ENCODE peak calls at places on chromosomes 6 and 20, in ten cellular contexts. One of them, this sample, is unnamed.

GRCh38 chr20:2509794-2510193 is 1.1 kb upstream of the ZNF343 start:
- DNase-seq in A549: no peak
- DNase-seq in NCI-H1105 treated with DMSO at 0.1 percent for 48 hours: no peak
- DNase-seq in activated CD4-positive, alpha-beta T cell treated with anti-CD3 and anti-CD28 coated beads for 1 hour: no peak
- DNase-seq in fibroblast of pulmonary artery: no peak
- DNase-seq in Panc1: no peak
- DNase-seq in activated T-helper 1 cell treated with anti-CD3 and anti-CD28 coated beads, Interleukin-12 subunit alpha, Interleukin-12 subunit beta, Interleukin-2, Interleukin-4 antibody, amounts not matched to agents 30 ng/mL and 10 ng/mL and 1 ng/mL, durations not matched to agents 14 hours and 24 hours and 36 hours: no peak
- DNase-seq in T-helper 9 cell: no peak
- DNase-seq in stimulated activated CD4-positive, alpha-beta T cell treated with anti-CD3 and anti-CD28 coated beads, Interleukin-1b, Interleukin-23, amount 100 ng/mL, for 1 hour: no peak
- DNase-seq in ACHN: no peak
- DNase-seq in this sample: no peak

GRCh38 chr20:36311141-36311853 is 5.2 kb downstream of the DLGAP4 start:
- DNase-seq in NCI-H1105 treated with DMSO at 0.1 percent for 48 hours: no peak
- DNase-seq in ACHN: no peak
- DNase-seq in fibroblast of pulmonary artery: peak; percentile 9
- DNase-seq in stimulated activated CD4-positive, alpha-beta T cell treated with anti-CD3 and anti-CD28 coated beads, Interleukin-1b, Interleukin-23, amount 100 ng/mL, for 1 hour: no peak
- DNase-seq in activated T-helper 1 cell treated with anti-CD3 and anti-CD28 coated beads, Interleukin-12 subunit alpha, Interleukin-12 subunit beta, Interleukin-2, Interleukin-4 antibody, amounts not matched to agents 30 ng/mL and 10 ng/mL and 1 ng/mL, durations not matched to agents 14 hours and 24 hours and 36 hours: no peak
- DNase-seq in Panc1: no peak
- DNase-seq in T-helper 9 cell: no peak
- DNase-seq in activated CD4-positive, alpha-beta T cell treated with anti-CD3 and anti-CD28 coated beads for 1 hour: no peak
- DNase-seq in A549: no peak
- DNase-seq in this sample: no peak

GRCh38 chr6:41100871-41101287 is 28.1 kb downstream of the NFYA start:
- DNase-seq in NCI-H1105 treated with DMSO at 0.1 percent for 48 hours: no peak
- DNase-seq in T-helper 9 cell: no peak
- DNase-seq in fibroblast of pulmonary artery: no peak
- DNase-seq in ACHN: no peak
- DNase-seq in stimulated activated CD4-positive, alpha-beta T cell treated with anti-CD3 and anti-CD28 coated beads, Interleukin-1b, Interleukin-23, amount 100 ng/mL, for 1 hour: no peak
- DNase-seq in A549: no peak
- DNase-seq in activated T-helper 1 cell treated with anti-CD3 and anti-CD28 coated beads, Interleukin-12 subunit alpha, Interleukin-12 subunit beta, Interleukin-2, Interleukin-4 antibody, amounts not matched to agents 30 ng/mL and 10 ng/mL and 1 ng/mL, durations not matched to agents 14 hours and 24 hours and 36 hours: no peak
- DNase-seq in Panc1: no peak
- DNase-seq in activated CD4-positive, alpha-beta T cell treated with anti-CD3 and anti-CD28 coated beads for 1 hour: no peak
- DNase-seq in this sample: no peak

GRCh38 chr6:166025149-166025898 is 142.3 kb downstream of the TBXT start:
- DNase-seq in stimulated activated CD4-positive, alpha-beta T cell treated with anti-CD3 and anti-CD28 coated beads, Interleukin-1b, Interleukin-23, amount 100 ng/mL, for 1 hour: no peak
- DNase-seq in ACHN: peak; percentile 70
- DNase-seq in fibroblast of pulmonary artery: peak; percentile 83
- DNase-seq in activated T-helper 1 cell treated with anti-CD3 and anti-CD28 coated beads, Interleukin-12 subunit alpha, Interleukin-12 subunit beta, Interleukin-2, Interleukin-4 antibody, amounts not matched to agents 30 ng/mL and 10 ng/mL and 1 ng/mL, durations not matched to agents 14 hours and 24 hours and 36 hours: no peak
- DNase-seq in A549: no peak
- DNase-seq in Panc1: no peak
- DNase-seq in NCI-H1105 treated with DMSO at 0.1 percent for 48 hours: peak; percentile 80
- DNase-seq in T-helper 9 cell: no peak
- DNase-seq in activated CD4-positive, alpha-beta T cell treated with anti-CD3 and anti-CD28 coated beads for 1 hour: no peak
- DNase-seq in this sample: no peak

GRCh38 chr6:168090706-168091105 is 11.7 kb upstream of the FRMD1 start:
- DNase-seq in stimulated activated CD4-positive, alpha-beta T cell treated with anti-CD3 and anti-CD28 coated beads, Interleukin-1b, Interleukin-23, amount 100 ng/mL, for 1 hour: no peak
- DNase-seq in fibroblast of pulmonary artery: no peak
- DNase-seq in activated T-helper 1 cell treated with anti-CD3 and anti-CD28 coated beads, Interleukin-12 subunit alpha, Interleukin-12 subunit beta, Interleukin-2, Interleukin-4 antibody, amounts not matched to agents 30 ng/mL and 10 ng/mL and 1 ng/mL, durations not matched to agents 14 hours and 24 hours and 36 hours: no peak
- DNase-seq in Panc1: no peak
- DNase-seq in activated CD4-positive, alpha-beta T cell treated with anti-CD3 and anti-CD28 coated beads for 1 hour: no peak
- DNase-seq in NCI-H1105 treated with DMSO at 0.1 percent for 48 hours: no peak
- DNase-seq in A549: no peak
- DNase-seq in T-helper 9 cell: no peak
- DNase-seq in ACHN: no peak
- DNase-seq in this sample: no peak

GRCh38 chr20:22382742-22383141 is 201.6 kb downstream of the FOXA2 start:
- DNase-seq in A549: no peak
- DNase-seq in stimulated activated CD4-positive, alpha-beta T cell treated with anti-CD3 and anti-CD28 coated beads, Interleukin-1b, Interleukin-23, amount 100 ng/mL, for 1 hour: no peak
- DNase-seq in activated CD4-positive, alpha-beta T cell treated with anti-CD3 and anti-CD28 coated beads for 1 hour: no peak
- DNase-seq in activated T-helper 1 cell treated with anti-CD3 and anti-CD28 coated beads, Interleukin-12 subunit alpha, Interleukin-12 subunit beta, Interleukin-2, Interleukin-4 antibody, amounts not matched to agents 30 ng/mL and 10 ng/mL and 1 ng/mL, durations not matched to agents 14 hours and 24 hours and 36 hours: no peak
- DNase-seq in ACHN: no peak
- DNase-seq in T-helper 9 cell: no peak
- DNase-seq in fibroblast of pulmonary artery: peak; percentile 32
- DNase-seq in Panc1: no peak
- DNase-seq in NCI-H1105 treated with DMSO at 0.1 percent for 48 hours: no peak
- DNase-seq in this sample: no peak

GRCh38 chr20:44734938-44735337 is 10.7 kb upstream of the KCNK15 start:
- DNase-seq in A549: peak; percentile 63
- DNase-seq in activated CD4-positive, alpha-beta T cell treated with anti-CD3 and anti-CD28 coated beads for 1 hour: no peak
- DNase-seq in fibroblast of pulmonary artery: peak; percentile 80
- DNase-seq in stimulated activated CD4-positive, alpha-beta T cell treated with anti-CD3 and anti-CD28 coated beads, Interleukin-1b, Interleukin-23, amount 100 ng/mL, for 1 hour: no peak
- DNase-seq in ACHN: peak; percentile 87
- DNase-seq in Panc1: no peak
- DNase-seq in NCI-H1105 treated with DMSO at 0.1 percent for 48 hours: no peak
- DNase-seq in T-helper 9 cell: no peak
- DNase-seq in activated T-helper 1 cell treated with anti-CD3 and anti-CD28 coated beads, Interleukin-12 subunit alpha, Interleukin-12 subunit beta, Interleukin-2, Interleukin-4 antibody, amounts not matched to agents 30 ng/mL and 10 ng/mL and 1 ng/mL, durations not matched to agents 14 hours and 24 hours and 36 hours: no peak
- DNase-seq in this sample: peak; percentile 81

GRCh38 chr20:50558483-50558925 is 48.3 kb downstream of the PTPN1 start:
- DNase-seq in stimulated activated CD4-positive, alpha-beta T cell treated with anti-CD3 and anti-CD28 coated beads, Interleukin-1b, Interleukin-23, amount 100 ng/mL, for 1 hour: no peak
- DNase-seq in NCI-H1105 treated with DMSO at 0.1 percent for 48 hours: no peak
- DNase-seq in ACHN: peak; percentile 89
- DNase-seq in A549: peak; percentile 76
- DNase-seq in activated CD4-positive, alpha-beta T cell treated with anti-CD3 and anti-CD28 coated beads for 1 hour: no peak
- DNase-seq in activated T-helper 1 cell treated with anti-CD3 and anti-CD28 coated beads, Interleukin-12 subunit alpha, Interleukin-12 subunit beta, Interleukin-2, Interleukin-4 antibody, amounts not matched to agents 30 ng/mL and 10 ng/mL and 1 ng/mL, durations not matched to agents 14 hours and 24 hours and 36 hours: no peak
- DNase-seq in T-helper 9 cell: no peak
- DNase-seq in fibroblast of pulmonary artery: peak; percentile 81
- DNase-seq in Panc1: no peak
- DNase-seq in this sample: peak; percentile 98

GRCh38 chr6:84618046-84618752 is 146.2 kb downstream of the TBX18 start:
- DNase-seq in A549: no peak
- DNase-seq in activated CD4-positive, alpha-beta T cell treated with anti-CD3 and anti-CD28 coated beads for 1 hour: no peak
- DNase-seq in stimulated activated CD4-positive, alpha-beta T cell treated with anti-CD3 and anti-CD28 coated beads, Interleukin-1b, Interleukin-23, amount 100 ng/mL, for 1 hour: no peak
- DNase-seq in ACHN: no peak
- DNase-seq in Panc1: no peak
- DNase-seq in NCI-H1105 treated with DMSO at 0.1 percent for 48 hours: no peak
- DNase-seq in T-helper 9 cell: no peak
- DNase-seq in activated T-helper 1 cell treated with anti-CD3 and anti-CD28 coated beads, Interleukin-12 subunit alpha, Interleukin-12 subunit beta, Interleukin-2, Interleukin-4 antibody, amounts not matched to agents 30 ng/mL and 10 ng/mL and 1 ng/mL, durations not matched to agents 14 hours and 24 hours and 36 hours: no peak
- DNase-seq in fibroblast of pulmonary artery: peak; percentile 92
- DNase-seq in this sample: no peak

GRCh38 chr20:25278636-25279361 is 30.9 kb downstream of the PYGB start:
- DNase-seq in NCI-H1105 treated with DMSO at 0.1 percent for 48 hours: no peak
- DNase-seq in activated CD4-positive, alpha-beta T cell treated with anti-CD3 and anti-CD28 coated beads for 1 hour: no peak
- DNase-seq in Panc1: no peak
- DNase-seq in fibroblast of pulmonary artery: no peak
- DNase-seq in A549: no peak
- DNase-seq in activated T-helper 1 cell treated with anti-CD3 and anti-CD28 coated beads, Interleukin-12 subunit alpha, Interleukin-12 subunit beta, Interleukin-2, Interleukin-4 antibody, amounts not matched to agents 30 ng/mL and 10 ng/mL and 1 ng/mL, durations not matched to agents 14 hours and 24 hours and 36 hours: no peak
- DNase-seq in ACHN: no peak
- DNase-seq in T-helper 9 cell: no peak
- DNase-seq in stimulated activated CD4-positive, alpha-beta T cell treated with anti-CD3 and anti-CD28 coated beads, Interleukin-1b, Interleukin-23, amount 100 ng/mL, for 1 hour: no peak
- DNase-seq in this sample: no peak

GRCh38 chr20:48791666-48792071 is 36.1 kb downstream of the PREX1 start:
- DNase-seq in fibroblast of pulmonary artery: peak; percentile 79
- DNase-seq in activated CD4-positive, alpha-beta T cell treated with anti-CD3 and anti-CD28 coated beads for 1 hour: no peak
- DNase-seq in NCI-H1105 treated with DMSO at 0.1 percent for 48 hours: no peak
- DNase-seq in stimulated activated CD4-positive, alpha-beta T cell treated with anti-CD3 and anti-CD28 coated beads, Interleukin-1b, Interleukin-23, amount 100 ng/mL, for 1 hour: no peak
- DNase-seq in A549: no peak
- DNase-seq in ACHN: no peak
- DNase-seq in activated T-helper 1 cell treated with anti-CD3 and anti-CD28 coated beads, Interleukin-12 subunit alpha, Interleukin-12 subunit beta, Interleukin-2, Interleukin-4 antibody, amounts not matched to agents 30 ng/mL and 10 ng/mL and 1 ng/mL, durations not matched to agents 14 hours and 24 hours and 36 hours: no peak
- DNase-seq in Panc1: no peak
- DNase-seq in T-helper 9 cell: no peak
- DNase-seq in this sample: no peak

GRCh38 chr6:36545767-36546663 is 1.3 kb downstream of the STK38 start:
- DNase-seq in activated T-helper 1 cell treated with anti-CD3 and anti-CD28 coated beads, Interleukin-12 subunit alpha, Interleukin-12 subunit beta, Interleukin-2, Interleukin-4 antibody, amounts not matched to agents 30 ng/mL and 10 ng/mL and 1 ng/mL, durations not matched to agents 14 hours and 24 hours and 36 hours: no peak
- DNase-seq in activated CD4-positive, alpha-beta T cell treated with anti-CD3 and anti-CD28 coated beads for 1 hour: peak; percentile 12
- DNase-seq in fibroblast of pulmonary artery: peak; percentile 45
- DNase-seq in Panc1: no peak
- DNase-seq in T-helper 9 cell: no peak
- DNase-seq in A549: no peak
- DNase-seq in ACHN: peak; percentile 19
- DNase-seq in stimulated activated CD4-positive, alpha-beta T cell treated with anti-CD3 and anti-CD28 coated beads, Interleukin-1b, Interleukin-23, amount 100 ng/mL, for 1 hour: no peak
- DNase-seq in NCI-H1105 treated with DMSO at 0.1 percent for 48 hours: no peak
- DNase-seq in this sample: peak; percentile 46

GRCh38 chr6:17491416-17492142 is 98.2 kb downstream of the CAP2 start:
- DNase-seq in fibroblast of pulmonary artery: no peak
- DNase-seq in stimulated activated CD4-positive, alpha-beta T cell treated with anti-CD3 and anti-CD28 coated beads, Interleukin-1b, Interleukin-23, amount 100 ng/mL, for 1 hour: no peak
- DNase-seq in activated CD4-positive, alpha-beta T cell treated with anti-CD3 and anti-CD28 coated beads for 1 hour: no peak
- DNase-seq in A549: no peak
- DNase-seq in T-helper 9 cell: no peak
- DNase-seq in NCI-H1105 treated with DMSO at 0.1 percent for 48 hours: no peak
- DNase-seq in ACHN: no peak
- DNase-seq in activated T-helper 1 cell treated with anti-CD3 and anti-CD28 coated beads, Interleukin-12 subunit alpha, Interleukin-12 subunit beta, Interleukin-2, Interleukin-4 antibody, amounts not matched to agents 30 ng/mL and 10 ng/mL and 1 ng/mL, durations not matched to agents 14 hours and 24 hours and 36 hours: no peak
- DNase-seq in Panc1: no peak
- DNase-seq in this sample: no peak

GRCh38 chr20:54560357-54560756 is 85.0 kb downstream of the DOK5 start:
- DNase-seq in A549: no peak
- DNase-seq in activated CD4-positive, alpha-beta T cell treated with anti-CD3 and anti-CD28 coated beads for 1 hour: no peak
- DNase-seq in ACHN: no peak
- DNase-seq in stimulated activated CD4-positive, alpha-beta T cell treated with anti-CD3 and anti-CD28 coated beads, Interleukin-1b, Interleukin-23, amount 100 ng/mL, for 1 hour: no peak
- DNase-seq in NCI-H1105 treated with DMSO at 0.1 percent for 48 hours: no peak
- DNase-seq in T-helper 9 cell: no peak
- DNase-seq in activated T-helper 1 cell treated with anti-CD3 and anti-CD28 coated beads, Interleukin-12 subunit alpha, Interleukin-12 subunit beta, Interleukin-2, Interleukin-4 antibody, amounts not matched to agents 30 ng/mL and 10 ng/mL and 1 ng/mL, durations not matched to agents 14 hours and 24 hours and 36 hours: no peak
- DNase-seq in fibroblast of pulmonary artery: peak; percentile 33
- DNase-seq in Panc1: no peak
- DNase-seq in this sample: no peak

GRCh38 chr6:80336906-80337305 is 230.4 kb downstream of the BCKDHB start:
- DNase-seq in A549: no peak
- DNase-seq in T-helper 9 cell: no peak
- DNase-seq in ACHN: no peak
- DNase-seq in stimulated activated CD4-positive, alpha-beta T cell treated with anti-CD3 and anti-CD28 coated beads, Interleukin-1b, Interleukin-23, amount 100 ng/mL, for 1 hour: no peak
- DNase-seq in NCI-H1105 treated with DMSO at 0.1 percent for 48 hours: no peak
- DNase-seq in activated CD4-positive, alpha-beta T cell treated with anti-CD3 and anti-CD28 coated beads for 1 hour: no peak
- DNase-seq in Panc1: no peak
- DNase-seq in fibroblast of pulmonary artery: no peak
- DNase-seq in activated T-helper 1 cell treated with anti-CD3 and anti-CD28 coated beads, Interleukin-12 subunit alpha, Interleukin-12 subunit beta, Interleukin-2, Interleukin-4 antibody, amounts not matched to agents 30 ng/mL and 10 ng/mL and 1 ng/mL, durations not matched to agents 14 hours and 24 hours and 36 hours: no peak
- DNase-seq in this sample: no peak

GRCh38 chr6:96521267-96521624 is 360 bp upstream of the UFL1 start:
- DNase-seq in Panc1: no peak
- DNase-seq in activated T-helper 1 cell treated with anti-CD3 and anti-CD28 coated beads, Interleukin-12 subunit alpha, Interleukin-12 subunit beta, Interleukin-2, Interleukin-4 antibody, amounts not matched to agents 30 ng/mL and 10 ng/mL and 1 ng/mL, durations not matched to agents 14 hours and 24 hours and 36 hours: no peak
- DNase-seq in T-helper 9 cell: no peak
- DNase-seq in activated CD4-positive, alpha-beta T cell treated with anti-CD3 and anti-CD28 coated beads for 1 hour: no peak
- DNase-seq in ACHN: no peak
- DNase-seq in A549: no peak
- DNase-seq in stimulated activated CD4-positive, alpha-beta T cell treated with anti-CD3 and anti-CD28 coated beads, Interleukin-1b, Interleukin-23, amount 100 ng/mL, for 1 hour: no peak
- DNase-seq in NCI-H1105 treated with DMSO at 0.1 percent for 48 hours: peak; percentile 67
- DNase-seq in fibroblast of pulmonary artery: no peak
- DNase-seq in this sample: no peak

GRCh38 chr20:3010985-3011723 is 32.3 kb upstream of the GNRH2 start:
- DNase-seq in activated T-helper 1 cell treated with anti-CD3 and anti-CD28 coated beads, Interleukin-12 subunit alpha, Interleukin-12 subunit beta, Interleukin-2, Interleukin-4 antibody, amounts not matched to agents 30 ng/mL and 10 ng/mL and 1 ng/mL, durations not matched to agents 14 hours and 24 hours and 36 hours: no peak
- DNase-seq in Panc1: no peak
- DNase-seq in T-helper 9 cell: no peak
- DNase-seq in activated CD4-positive, alpha-beta T cell treated with anti-CD3 and anti-CD28 coated beads for 1 hour: no peak
- DNase-seq in ACHN: peak; percentile 32
- DNase-seq in fibroblast of pulmonary artery: peak; percentile 36
- DNase-seq in A549: no peak
- DNase-seq in NCI-H1105 treated with DMSO at 0.1 percent for 48 hours: no peak
- DNase-seq in stimulated activated CD4-positive, alpha-beta T cell treated with anti-CD3 and anti-CD28 coated beads, Interleukin-1b, Interleukin-23, amount 100 ng/mL, for 1 hour: no peak
- DNase-seq in this sample: no peak

GRCh38 chr20:11734431-11734830 is 183.3 kb upstream of the BTBD3 start:
- DNase-seq in ACHN: no peak
- DNase-seq in Panc1: no peak
- DNase-seq in activated T-helper 1 cell treated with anti-CD3 and anti-CD28 coated beads, Interleukin-12 subunit alpha, Interleukin-12 subunit beta, Interleukin-2, Interleukin-4 antibody, amounts not matched to agents 30 ng/mL and 10 ng/mL and 1 ng/mL, durations not matched to agents 14 hours and 24 hours and 36 hours: no peak
- DNase-seq in T-helper 9 cell: no peak
- DNase-seq in A549: no peak
- DNase-seq in stimulated activated CD4-positive, alpha-beta T cell treated with anti-CD3 and anti-CD28 coated beads, Interleukin-1b, Interleukin-23, amount 100 ng/mL, for 1 hour: no peak
- DNase-seq in fibroblast of pulmonary artery: no peak
- DNase-seq in activated CD4-positive, alpha-beta T cell treated with anti-CD3 and anti-CD28 coated beads for 1 hour: no peak
- DNase-seq in NCI-H1105 treated with DMSO at 0.1 percent for 48 hours: peak; percentile 97
- DNase-seq in this sample: no peak

GRCh38 chr6:149331043-149331807 is 13.7 kb downstream of the TAB2 start:
- DNase-seq in A549: no peak
- DNase-seq in activated T-helper 1 cell treated with anti-CD3 and anti-CD28 coated beads, Interleukin-12 subunit alpha, Interleukin-12 subunit beta, Interleukin-2, Interleukin-4 antibody, amounts not matched to agents 30 ng/mL and 10 ng/mL and 1 ng/mL, durations not matched to agents 14 hours and 24 hours and 36 hours: no peak
- DNase-seq in Panc1: no peak
- DNase-seq in NCI-H1105 treated with DMSO at 0.1 percent for 48 hours: no peak
- DNase-seq in fibroblast of pulmonary artery: peak; percentile 51
- DNase-seq in activated CD4-positive, alpha-beta T cell treated with anti-CD3 and anti-CD28 coated beads for 1 hour: no peak
- DNase-seq in stimulated activated CD4-positive, alpha-beta T cell treated with anti-CD3 and anti-CD28 coated beads, Interleukin-1b, Interleukin-23, amount 100 ng/mL, for 1 hour: no peak
- DNase-seq in ACHN: no peak
- DNase-seq in T-helper 9 cell: no peak
- DNase-seq in this sample: no peak

GRCh38 chr6:95228636-95229035 is 348.7 kb upstream of the MANEA start:
- DNase-seq in activated T-helper 1 cell treated with anti-CD3 and anti-CD28 coated beads, Interleukin-12 subunit alpha, Interleukin-12 subunit beta, Interleukin-2, Interleukin-4 antibody, amounts not matched to agents 30 ng/mL and 10 ng/mL and 1 ng/mL, durations not matched to agents 14 hours and 24 hours and 36 hours: no peak
- DNase-seq in NCI-H1105 treated with DMSO at 0.1 percent for 48 hours: no peak
- DNase-seq in Panc1: no peak
- DNase-seq in ACHN: no peak
- DNase-seq in stimulated activated CD4-positive, alpha-beta T cell treated with anti-CD3 and anti-CD28 coated beads, Interleukin-1b, Interleukin-23, amount 100 ng/mL, for 1 hour: no peak
- DNase-seq in fibroblast of pulmonary artery: no peak
- DNase-seq in A549: no peak
- DNase-seq in activated CD4-positive, alpha-beta T cell treated with anti-CD3 and anti-CD28 coated beads for 1 hour: no peak
- DNase-seq in T-helper 9 cell: no peak
- DNase-seq in this sample: no peak

GRCh38 chr6:99618649-99619408 is 12.2 kb downstream of the PRDM13 start:
- DNase-seq in NCI-H1105 treated with DMSO at 0.1 percent for 48 hours: no peak
- DNase-seq in Panc1: no peak
- DNase-seq in fibroblast of pulmonary artery: no peak
- DNase-seq in activated T-helper 1 cell treated with anti-CD3 and anti-CD28 coated beads, Interleukin-12 subunit alpha, Interleukin-12 subunit beta, Interleukin-2, Interleukin-4 antibody, amounts not matched to agents 30 ng/mL and 10 ng/mL and 1 ng/mL, durations not matched to agents 14 hours and 24 hours and 36 hours: no peak
- DNase-seq in ACHN: no peak
- DNase-seq in activated CD4-positive, alpha-beta T cell treated with anti-CD3 and anti-CD28 coated beads for 1 hour: no peak
- DNase-seq in stimulated activated CD4-positive, alpha-beta T cell treated with anti-CD3 and anti-CD28 coated beads, Interleukin-1b, Interleukin-23, amount 100 ng/mL, for 1 hour: no peak
- DNase-seq in T-helper 9 cell: no peak
- DNase-seq in A549: no peak
- DNase-seq in this sample: no peak

GRCh38 chr6:70686548-70687133 is 19.0 kb downstream of the SMAP1 start:
- DNase-seq in activated CD4-positive, alpha-beta T cell treated with anti-CD3 and anti-CD28 coated beads for 1 hour: no peak
- DNase-seq in A549: peak; percentile 7
- DNase-seq in ACHN: peak; percentile 55
- DNase-seq in Panc1: no peak
- DNase-seq in fibroblast of pulmonary artery: peak; percentile 69
- DNase-seq in stimulated activated CD4-positive, alpha-beta T cell treated with anti-CD3 and anti-CD28 coated beads, Interleukin-1b, Interleukin-23, amount 100 ng/mL, for 1 hour: no peak
- DNase-seq in NCI-H1105 treated with DMSO at 0.1 percent for 48 hours: peak; percentile 62
- DNase-seq in activated T-helper 1 cell treated with anti-CD3 and anti-CD28 coated beads, Interleukin-12 subunit alpha, Interleukin-12 subunit beta, Interleukin-2, Interleukin-4 antibody, amounts not matched to agents 30 ng/mL and 10 ng/mL and 1 ng/mL, durations not matched to agents 14 hours and 24 hours and 36 hours: no peak
- DNase-seq in T-helper 9 cell: no peak
- DNase-seq in this sample: no peak

GRCh38 chr6:112251170-112251945 is 3.0 kb downstream of the LAMA4 start:
- DNase-seq in NCI-H1105 treated with DMSO at 0.1 percent for 48 hours: no peak
- DNase-seq in activated CD4-positive, alpha-beta T cell treated with anti-CD3 and anti-CD28 coated beads for 1 hour: no peak
- DNase-seq in A549: no peak
- DNase-seq in ACHN: no peak
- DNase-seq in fibroblast of pulmonary artery: peak; percentile 83
- DNase-seq in activated T-helper 1 cell treated with anti-CD3 and anti-CD28 coated beads, Interleukin-12 subunit alpha, Interleukin-12 subunit beta, Interleukin-2, Interleukin-4 antibody, amounts not matched to agents 30 ng/mL and 10 ng/mL and 1 ng/mL, durations not matched to agents 14 hours and 24 hours and 36 hours: no peak
- DNase-seq in Panc1: no peak
- DNase-seq in T-helper 9 cell: no peak
- DNase-seq in stimulated activated CD4-positive, alpha-beta T cell treated with anti-CD3 and anti-CD28 coated beads, Interleukin-1b, Interleukin-23, amount 100 ng/mL, for 1 hour: no peak
- DNase-seq in this sample: no peak

GRCh38 chr6:98971303-98971702 is 23.6 kb upstream of the FBXL4 start:
- DNase-seq in NCI-H1105 treated with DMSO at 0.1 percent for 48 hours: peak; percentile 54
- DNase-seq in activated T-helper 1 cell treated with anti-CD3 and anti-CD28 coated beads, Interleukin-12 subunit alpha, Interleukin-12 subunit beta, Interleukin-2, Interleukin-4 antibody, amounts not matched to agents 30 ng/mL and 10 ng/mL and 1 ng/mL, durations not matched to agents 14 hours and 24 hours and 36 hours: no peak
- DNase-seq in Panc1: no peak
- DNase-seq in T-helper 9 cell: no peak
- DNase-seq in A549: no peak
- DNase-seq in stimulated activated CD4-positive, alpha-beta T cell treated with anti-CD3 and anti-CD28 coated beads, Interleukin-1b, Interleukin-23, amount 100 ng/mL, for 1 hour: no peak
- DNase-seq in fibroblast of pulmonary artery: no peak
- DNase-seq in ACHN: no peak
- DNase-seq in activated CD4-positive, alpha-beta T cell treated with anti-CD3 and anti-CD28 coated beads for 1 hour: no peak
- DNase-seq in this sample: no peak

GRCh38 chr6:26394289-26394688 is 7.8 kb upstream of the BTN3A1 start:
- DNase-seq in fibroblast of pulmonary artery: peak; percentile 79
- DNase-seq in NCI-H1105 treated with DMSO at 0.1 percent for 48 hours: peak; percentile 17
- DNase-seq in A549: no peak
- DNase-seq in Panc1: no peak
- DNase-seq in activated CD4-positive, alpha-beta T cell treated with anti-CD3 and anti-CD28 coated beads for 1 hour: no peak
- DNase-seq in T-helper 9 cell: no peak
- DNase-seq in ACHN: peak; percentile 62
- DNase-seq in activated T-helper 1 cell treated with anti-CD3 and anti-CD28 coated beads, Interleukin-12 subunit alpha, Interleukin-12 subunit beta, Interleukin-2, Interleukin-4 antibody, amounts not matched to agents 30 ng/mL and 10 ng/mL and 1 ng/mL, durations not matched to agents 14 hours and 24 hours and 36 hours: no peak
- DNase-seq in stimulated activated CD4-positive, alpha-beta T cell treated with anti-CD3 and anti-CD28 coated beads, Interleukin-1b, Interleukin-23, amount 100 ng/mL, for 1 hour: no peak
- DNase-seq in this sample: peak; percentile 58

GRCh38 chr6:45637611-45638257 is 260.0 kb upstream of the SUPT3H start:
- DNase-seq in Panc1: no peak
- DNase-seq in fibroblast of pulmonary artery: no peak
- DNase-seq in ACHN: no peak
- DNase-seq in activated CD4-positive, alpha-beta T cell treated with anti-CD3 and anti-CD28 coated beads for 1 hour: no peak
- DNase-seq in stimulated activated CD4-positive, alpha-beta T cell treated with anti-CD3 and anti-CD28 coated beads, Interleukin-1b, Interleukin-23, amount 100 ng/mL, for 1 hour: no peak
- DNase-seq in NCI-H1105 treated with DMSO at 0.1 percent for 48 hours: no peak
- DNase-seq in activated T-helper 1 cell treated with anti-CD3 and anti-CD28 coated beads, Interleukin-12 subunit alpha, Interleukin-12 subunit beta, Interleukin-2, Interleukin-4 antibody, amounts not matched to agents 30 ng/mL and 10 ng/mL and 1 ng/mL, durations not matched to agents 14 hours and 24 hours and 36 hours: no peak
- DNase-seq in A549: no peak
- DNase-seq in T-helper 9 cell: no peak
- DNase-seq in this sample: no peak

GRCh38 chr6:17584241-17584803 is 15.8 kb upstream of the FAM8A1 start:
- DNase-seq in A549: peak; percentile 47
- DNase-seq in T-helper 9 cell: no peak
- DNase-seq in Panc1: peak; percentile 61
- DNase-seq in NCI-H1105 treated with DMSO at 0.1 percent for 48 hours: peak; percentile 84
- DNase-seq in fibroblast of pulmonary artery: peak; percentile 89
- DNase-seq in stimulated activated CD4-positive, alpha-beta T cell treated with anti-CD3 and anti-CD28 coated beads, Interleukin-1b, Interleukin-23, amount 100 ng/mL, for 1 hour: no peak
- DNase-seq in activated CD4-positive, alpha-beta T cell treated with anti-CD3 and anti-CD28 coated beads for 1 hour: no peak
- DNase-seq in activated T-helper 1 cell treated with anti-CD3 and anti-CD28 coated beads, Interleukin-12 subunit alpha, Interleukin-12 subunit beta, Interleukin-2, Interleukin-4 antibody, amounts not matched to agents 30 ng/mL and 10 ng/mL and 1 ng/mL, durations not matched to agents 14 hours and 24 hours and 36 hours: no peak
- DNase-seq in ACHN: peak; percentile 68
- DNase-seq in this sample: no peak

GRCh38 chr20:56554869-56555268 is 21.8 kb downstream of the FAM209B start:
- DNase-seq in fibroblast of pulmonary artery: peak; percentile 95
- DNase-seq in activated T-helper 1 cell treated with anti-CD3 and anti-CD28 coated beads, Interleukin-12 subunit alpha, Interleukin-12 subunit beta, Interleukin-2, Interleukin-4 antibody, amounts not matched to agents 30 ng/mL and 10 ng/mL and 1 ng/mL, durations not matched to agents 14 hours and 24 hours and 36 hours: no peak
- DNase-seq in T-helper 9 cell: no peak
- DNase-seq in Panc1: peak; percentile 61
- DNase-seq in ACHN: peak; percentile 34
- DNase-seq in A549: peak; percentile 77
- DNase-seq in stimulated activated CD4-positive, alpha-beta T cell treated with anti-CD3 and anti-CD28 coated beads, Interleukin-1b, Interleukin-23, amount 100 ng/mL, for 1 hour: no peak
- DNase-seq in activated CD4-positive, alpha-beta T cell treated with anti-CD3 and anti-CD28 coated beads for 1 hour: no peak
- DNase-seq in NCI-H1105 treated with DMSO at 0.1 percent for 48 hours: peak; percentile 45
- DNase-seq in this sample: peak; percentile 95

This sample was measured in SW 1271.